ENCODE peak calls at places on chromosomes 3 and 15, in ten cellular contexts. One of them, this sample, is unnamed.

GRCh38 chr15:86892774-86893449 is 813.2 kb downstream of the AGBL1 start:
- DNase-seq in fibroblast of the conjunctiva: no peak
- DNase-seq in globus pallidus: no peak
- DNase-seq in anterior cingulate cortex: no peak
- DNase-seq in heart left ventricle: no peak
- DNase-seq in hepatocyte: no peak
- DNase-seq in dorsolateral prefrontal cortex: no peak
- DNase-seq in cardiac muscle cell: peak; percentile 68
- DNase-seq in NAMALWA: no peak
- DNase-seq in naive thymus-derived CD8-positive, alpha-beta T cell: no peak
- DNase-seq in this sample: no peak

GRCh38 chr3:61688307-61688695 is 126.9 kb downstream of the PTPRG start:
- DNase-seq in heart left ventricle: peak; percentile 30
- DNase-seq in globus pallidus: no peak
- DNase-seq in anterior cingulate cortex: no peak
- DNase-seq in fibroblast of the conjunctiva: no peak
- DNase-seq in naive thymus-derived CD8-positive, alpha-beta T cell: no peak
- DNase-seq in NAMALWA: no peak
- DNase-seq in hepatocyte: no peak
- DNase-seq in cardiac muscle cell: peak; percentile 30
- DNase-seq in dorsolateral prefrontal cortex: no peak
- DNase-seq in this sample: no peak

GRCh38 chr3:192514081-192514753 is 213.1 kb downstream of the FGF12 start:
- DNase-seq in dorsolateral prefrontal cortex: no peak
- DNase-seq in fibroblast of the conjunctiva: no peak
- DNase-seq in anterior cingulate cortex: no peak
- DNase-seq in naive thymus-derived CD8-positive, alpha-beta T cell: no peak
- DNase-seq in cardiac muscle cell: peak; percentile 80
- DNase-seq in NAMALWA: peak; percentile 5
- DNase-seq in hepatocyte: peak; percentile 72
- DNase-seq in heart left ventricle: no peak
- DNase-seq in globus pallidus: no peak
- DNase-seq in this sample: no peak

GRCh38 chr15:34855397-34855796 is 60.0 kb upstream of the ACTC1 start:
- DNase-seq in heart left ventricle: no peak
- DNase-seq in anterior cingulate cortex: no peak
- DNase-seq in naive thymus-derived CD8-positive, alpha-beta T cell: no peak
- DNase-seq in dorsolateral prefrontal cortex: no peak
- DNase-seq in globus pallidus: no peak
- DNase-seq in hepatocyte: no peak
- DNase-seq in cardiac muscle cell: no peak
- DNase-seq in fibroblast of the conjunctiva: peak; percentile 46
- DNase-seq in NAMALWA: no peak
- DNase-seq in this sample: peak; percentile 34

GRCh38 chr3:139677341-139678155 is at the start of gene NMNAT3:
- DNase-seq in fibroblast of the conjunctiva: peak; percentile 23
- DNase-seq in heart left ventricle: peak; percentile 92
- DNase-seq in anterior cingulate cortex: peak; percentile 83
- DNase-seq in dorsolateral prefrontal cortex: peak; percentile 78
- DNase-seq in globus pallidus: peak; percentile 89
- DNase-seq in cardiac muscle cell: peak; percentile 91
- DNase-seq in NAMALWA: no peak
- DNase-seq in naive thymus-derived CD8-positive, alpha-beta T cell: peak; percentile 80
- DNase-seq in hepatocyte: peak; percentile 95
- DNase-seq in this sample: peak; percentile 83

GRCh38 chr3:184338538-184338945 is 1.1 kb downstream of the FAM131A start:
- DNase-seq in anterior cingulate cortex: peak; percentile 87
- DNase-seq in naive thymus-derived CD8-positive, alpha-beta T cell: no peak
- DNase-seq in NAMALWA: no peak
- DNase-seq in dorsolateral prefrontal cortex: peak; percentile 84
- DNase-seq in cardiac muscle cell: peak; percentile 32
- DNase-seq in heart left ventricle: peak; percentile 91
- DNase-seq in hepatocyte: peak; percentile 85
- DNase-seq in globus pallidus: peak; percentile 74
- DNase-seq in fibroblast of the conjunctiva: no peak
- DNase-seq in this sample: peak; percentile 96

GRCh38 chr3:130395916-130396315 is 50.4 kb downstream of the COL6A5 start:
- DNase-seq in anterior cingulate cortex: no peak
- DNase-seq in NAMALWA: no peak
- DNase-seq in hepatocyte: peak; percentile 43
- DNase-seq in globus pallidus: no peak
- DNase-seq in naive thymus-derived CD8-positive, alpha-beta T cell: no peak
- DNase-seq in heart left ventricle: no peak
- DNase-seq in cardiac muscle cell: no peak
- DNase-seq in fibroblast of the conjunctiva: peak; percentile 6
- DNase-seq in dorsolateral prefrontal cortex: no peak
- DNase-seq in this sample: no peak

GRCh38 chr3:128517648-128518047 is 24.6 kb upstream of the GATA2 start:
- DNase-seq in fibroblast of the conjunctiva: no peak
- DNase-seq in NAMALWA: no peak
- DNase-seq in cardiac muscle cell: no peak
- DNase-seq in globus pallidus: no peak
- DNase-seq in anterior cingulate cortex: no peak
- DNase-seq in heart left ventricle: no peak
- DNase-seq in dorsolateral prefrontal cortex: no peak
- DNase-seq in naive thymus-derived CD8-positive, alpha-beta T cell: no peak
- DNase-seq in hepatocyte: no peak
- DNase-seq in this sample: no peak

GRCh38 chr3:101861978-101862421 is 12.7 kb downstream of the NFKBIZ start:
- DNase-seq in NAMALWA: no peak
- DNase-seq in hepatocyte: no peak
- DNase-seq in cardiac muscle cell: no peak
- DNase-seq in anterior cingulate cortex: no peak
- DNase-seq in globus pallidus: no peak
- DNase-seq in naive thymus-derived CD8-positive, alpha-beta T cell: no peak
- DNase-seq in heart left ventricle: no peak
- DNase-seq in dorsolateral prefrontal cortex: no peak
- DNase-seq in fibroblast of the conjunctiva: no peak
- DNase-seq in this sample: no peak

GRCh38 chr15:29822100-29822684 is at the start of gene TJP1:
- DNase-seq in heart left ventricle: peak; percentile 89
- DNase-seq in NAMALWA: no peak
- DNase-seq in cardiac muscle cell: peak; percentile 93
- DNase-seq in naive thymus-derived CD8-positive, alpha-beta T cell: no peak
- DNase-seq in dorsolateral prefrontal cortex: no peak
- DNase-seq in fibroblast of the conjunctiva: peak; percentile 37
- DNase-seq in hepatocyte: peak; percentile 94
- DNase-seq in anterior cingulate cortex: peak; percentile 66
- DNase-seq in globus pallidus: peak; percentile 66
- DNase-seq in this sample: peak; percentile 76

GRCh38 chr3:112847692-112848091 is 1.0 kb upstream of the CD200R1L start:
- DNase-seq in anterior cingulate cortex: no peak
- DNase-seq in hepatocyte: no peak
- DNase-seq in NAMALWA: no peak
- DNase-seq in fibroblast of the conjunctiva: no peak
- DNase-seq in heart left ventricle: no peak
- DNase-seq in naive thymus-derived CD8-positive, alpha-beta T cell: peak; percentile 31
- DNase-seq in dorsolateral prefrontal cortex: no peak
- DNase-seq in cardiac muscle cell: no peak
- DNase-seq in globus pallidus: no peak
- DNase-seq in this sample: no peak

GRCh38 chr3:138800248-138800647 is 34.5 kb downstream of the PIK3CB start:
- DNase-seq in heart left ventricle: no peak
- DNase-seq in NAMALWA: no peak
- DNase-seq in globus pallidus: no peak
- DNase-seq in anterior cingulate cortex: no peak
- DNase-seq in naive thymus-derived CD8-positive, alpha-beta T cell: no peak
- DNase-seq in dorsolateral prefrontal cortex: no peak
- DNase-seq in fibroblast of the conjunctiva: no peak
- DNase-seq in cardiac muscle cell: no peak
- DNase-seq in hepatocyte: no peak
- DNase-seq in this sample: no peak

GRCh38 chr3:31920310-31920709 is 60.8 kb downstream of the OSBPL10 start:
- DNase-seq in hepatocyte: no peak
- DNase-seq in cardiac muscle cell: no peak
- DNase-seq in fibroblast of the conjunctiva: no peak
- DNase-seq in globus pallidus: no peak
- DNase-seq in NAMALWA: no peak
- DNase-seq in anterior cingulate cortex: no peak
- DNase-seq in heart left ventricle: no peak
- DNase-seq in naive thymus-derived CD8-positive, alpha-beta T cell: no peak
- DNase-seq in dorsolateral prefrontal cortex: no peak
- DNase-seq in this sample: no peak

GRCh38 chr15:75182187-75183131 is 19.2 kb upstream of the C15orf39 start:
- DNase-seq in dorsolateral prefrontal cortex: no peak
- DNase-seq in hepatocyte: peak; percentile 56
- DNase-seq in cardiac muscle cell: no peak
- DNase-seq in fibroblast of the conjunctiva: no peak
- DNase-seq in NAMALWA: no peak
- DNase-seq in anterior cingulate cortex: no peak
- DNase-seq in naive thymus-derived CD8-positive, alpha-beta T cell: no peak
- DNase-seq in globus pallidus: no peak
- DNase-seq in heart left ventricle: no peak
- DNase-seq in this sample: no peak

GRCh38 chr15:95277266-95277665 is 1045.9 kb downstream of the MCTP2 start:
- DNase-seq in fibroblast of the conjunctiva: peak; percentile 42
- DNase-seq in NAMALWA: no peak
- DNase-seq in globus pallidus: no peak
- DNase-seq in cardiac muscle cell: no peak
- DNase-seq in heart left ventricle: no peak
- DNase-seq in anterior cingulate cortex: no peak
- DNase-seq in dorsolateral prefrontal cortex: no peak
- DNase-seq in hepatocyte: no peak
- DNase-seq in naive thymus-derived CD8-positive, alpha-beta T cell: no peak
- DNase-seq in this sample: no peak

GRCh38 chr15:40881351-40881750 is 7.3 kb upstream of the RHOV start:
- DNase-seq in NAMALWA: no peak
- DNase-seq in globus pallidus: no peak
- DNase-seq in heart left ventricle: no peak
- DNase-seq in cardiac muscle cell: no peak
- DNase-seq in naive thymus-derived CD8-positive, alpha-beta T cell: no peak
- DNase-seq in hepatocyte: no peak
- DNase-seq in fibroblast of the conjunctiva: no peak
- DNase-seq in anterior cingulate cortex: no peak
- DNase-seq in dorsolateral prefrontal cortex: no peak
- DNase-seq in this sample: no peak

GRCh38 chr15:20645956-20646355 is 104.4 kb upstream of the GOLGA6L6 start:
- DNase-seq in anterior cingulate cortex: no peak
- DNase-seq in hepatocyte: no peak
- DNase-seq in globus pallidus: peak; percentile 20
- DNase-seq in dorsolateral prefrontal cortex: no peak
- DNase-seq in NAMALWA: peak; percentile 79
- DNase-seq in heart left ventricle: peak; percentile 42
- DNase-seq in naive thymus-derived CD8-positive, alpha-beta T cell: no peak
- DNase-seq in cardiac muscle cell: no peak
- DNase-seq in fibroblast of the conjunctiva: no peak
- DNase-seq in this sample: no peak

GRCh38 chr3:46673151-46674030 is 20.1 kb downstream of the ALS2CL start:
- DNase-seq in dorsolateral prefrontal cortex: peak; percentile 26
- DNase-seq in heart left ventricle: peak; percentile 16
- DNase-seq in globus pallidus: no peak
- DNase-seq in naive thymus-derived CD8-positive, alpha-beta T cell: no peak
- DNase-seq in hepatocyte: no peak
- DNase-seq in NAMALWA: no peak
- DNase-seq in cardiac muscle cell: no peak
- DNase-seq in anterior cingulate cortex: no peak
- DNase-seq in fibroblast of the conjunctiva: no peak
- DNase-seq in this sample: no peak

GRCh38 chr15:92839696-92840095 is 60.4 kb upstream of the CHD2 start:
- DNase-seq in globus pallidus: no peak
- DNase-seq in dorsolateral prefrontal cortex: no peak
- DNase-seq in NAMALWA: peak; percentile 82
- DNase-seq in hepatocyte: no peak
- DNase-seq in naive thymus-derived CD8-positive, alpha-beta T cell: no peak
- DNase-seq in fibroblast of the conjunctiva: no peak
- DNase-seq in heart left ventricle: no peak
- DNase-seq in anterior cingulate cortex: no peak
- DNase-seq in cardiac muscle cell: no peak
- DNase-seq in this sample: no peak

GRCh38 chr3:124558898-124559649 is 171.2 kb upstream of the UMPS start:
- DNase-seq in cardiac muscle cell: peak; percentile 30
- DNase-seq in naive thymus-derived CD8-positive, alpha-beta T cell: no peak
- DNase-seq in heart left ventricle: peak; percentile 77
- DNase-seq in dorsolateral prefrontal cortex: peak; percentile 72
- DNase-seq in globus pallidus: peak; percentile 66
- DNase-seq in NAMALWA: no peak
- DNase-seq in hepatocyte: peak; percentile 82
- DNase-seq in fibroblast of the conjunctiva: peak; percentile 93
- DNase-seq in anterior cingulate cortex: peak; percentile 57
- DNase-seq in this sample: peak; percentile 28

GRCh38 chr3:184593923-184594303 is 32.3 kb downstream of the EPHB3 start:
- DNase-seq in dorsolateral prefrontal cortex: no peak
- DNase-seq in heart left ventricle: no peak
- DNase-seq in anterior cingulate cortex: no peak
- DNase-seq in fibroblast of the conjunctiva: no peak
- DNase-seq in cardiac muscle cell: no peak
- DNase-seq in globus pallidus: no peak
- DNase-seq in naive thymus-derived CD8-positive, alpha-beta T cell: no peak
- DNase-seq in NAMALWA: no peak
- DNase-seq in hepatocyte: no peak
- DNase-seq in this sample: no peak

GRCh38 chr3:141959921-141960554 is 83.6 kb downstream of the ATP1B3 start:
- DNase-seq in naive thymus-derived CD8-positive, alpha-beta T cell: no peak
- DNase-seq in heart left ventricle: no peak
- DNase-seq in cardiac muscle cell: no peak
- DNase-seq in anterior cingulate cortex: no peak
- DNase-seq in globus pallidus: no peak
- DNase-seq in dorsolateral prefrontal cortex: no peak
- DNase-seq in NAMALWA: no peak
- DNase-seq in hepatocyte: no peak
- DNase-seq in fibroblast of the conjunctiva: peak; percentile 43
- DNase-seq in this sample: no peak

GRCh38 chr3:176074096-176074495 is 1123.2 kb downstream of the TBL1XR1 start:
- DNase-seq in naive thymus-derived CD8-positive, alpha-beta T cell: no peak
- DNase-seq in cardiac muscle cell: no peak
- DNase-seq in NAMALWA: no peak
- DNase-seq in heart left ventricle: no peak
- DNase-seq in hepatocyte: no peak
- DNase-seq in globus pallidus: no peak
- DNase-seq in anterior cingulate cortex: no peak
- DNase-seq in dorsolateral prefrontal cortex: no peak
- DNase-seq in fibroblast of the conjunctiva: no peak
- DNase-seq in this sample: no peak

GRCh38 chr15:34347951-34348638 is 5.0 kb downstream of the NUTM1 start:
- DNase-seq in globus pallidus: no peak
- DNase-seq in cardiac muscle cell: no peak
- DNase-seq in anterior cingulate cortex: no peak
- DNase-seq in hepatocyte: no peak
- DNase-seq in naive thymus-derived CD8-positive, alpha-beta T cell: no peak
- DNase-seq in dorsolateral prefrontal cortex: no peak
- DNase-seq in NAMALWA: no peak
- DNase-seq in heart left ventricle: no peak
- DNase-seq in fibroblast of the conjunctiva: no peak
- DNase-seq in this sample: no peak

GRCh38 chr3:148379763-148380162 is 317.9 kb upstream of the AGTR1 start:
- DNase-seq in globus pallidus: peak; percentile 7
- DNase-seq in naive thymus-derived CD8-positive, alpha-beta T cell: no peak
- DNase-seq in anterior cingulate cortex: no peak
- DNase-seq in heart left ventricle: no peak
- DNase-seq in cardiac muscle cell: peak; percentile 67
- DNase-seq in dorsolateral prefrontal cortex: no peak
- DNase-seq in hepatocyte: peak; percentile 60
- DNase-seq in NAMALWA: peak; percentile 63
- DNase-seq in fibroblast of the conjunctiva: peak; percentile 48
- DNase-seq in this sample: peak; percentile 34

GRCh38 chr3:66441692-66442091 is 59.1 kb downstream of the LRIG1 start:
- DNase-seq in heart left ventricle: no peak
- DNase-seq in hepatocyte: no peak
- DNase-seq in anterior cingulate cortex: no peak
- DNase-seq in cardiac muscle cell: no peak
- DNase-seq in dorsolateral prefrontal cortex: no peak
- DNase-seq in naive thymus-derived CD8-positive, alpha-beta T cell: no peak
- DNase-seq in NAMALWA: no peak
- DNase-seq in fibroblast of the conjunctiva: no peak
- DNase-seq in globus pallidus: no peak
- DNase-seq in this sample: no peak

GRCh38 chr3:38782148-38782547 is 33.9 kb downstream of the SCN10A start:
- DNase-seq in fibroblast of the conjunctiva: no peak
- DNase-seq in hepatocyte: no peak
- DNase-seq in NAMALWA: peak; percentile 54
- DNase-seq in dorsolateral prefrontal cortex: no peak
- DNase-seq in cardiac muscle cell: no peak
- DNase-seq in naive thymus-derived CD8-positive, alpha-beta T cell: no peak
- DNase-seq in anterior cingulate cortex: no peak
- DNase-seq in heart left ventricle: no peak
- DNase-seq in globus pallidus: no peak
- DNase-seq in this sample: no peak

GRCh38 chr15:85168642-85169173 is 187.1 kb downstream of the PDE8A start:
- DNase-seq in NAMALWA: peak; percentile 59
- DNase-seq in naive thymus-derived CD8-positive, alpha-beta T cell: peak; percentile 44
- DNase-seq in hepatocyte: peak; percentile 52
- DNase-seq in cardiac muscle cell: peak; percentile 37
- DNase-seq in globus pallidus: no peak
- DNase-seq in fibroblast of the conjunctiva: no peak
- DNase-seq in heart left ventricle: no peak
- DNase-seq in dorsolateral prefrontal cortex: no peak
- DNase-seq in anterior cingulate cortex: no peak
- DNase-seq in this sample: no peak